ENCODE peak calls at places on chromosomes 4 and X, in five cellular contexts. H is GM20000, J is AG08396, W is substantia nigra, E is tibial nerve. O is an unnamed sample.

GRCh38 chrX:106902684-106903083 is 457 bp downstream of the RIPPLY1 start:
- DNase-seq in H (no peak), J (no peak), W (no peak), E (no peak), O (no peak)

GRCh38 chrX:139828830-139829229 is 104.0 kb downstream of the ATP11C start:
- DNase-seq in H (no peak), J (no peak), W (no peak), E (no peak), O (no peak)

GRCh38 chr4:52693492-52693891 is 34.4 kb upstream of the USP46 start:
- DNase-seq in H (no peak), J (no peak), W (no peak), E (no peak), O (no peak)

GRCh38 chrX:107659768-107660167 is 31.5 kb downstream of the PRPS1 start:
- DNase-seq in H (no peak), J (peak), W (no peak), E (no peak), O (peak)

GRCh38 chrX:153763989-153764755 is at the start of gene PLXNB3:
- DNase-seq in H (peak), J (peak), W (peak), E (peak), O (peak)

GRCh38 chr4:185467101-185467500 is 4.4 kb downstream of the CCDC110 start:
- DNase-seq in H (no peak), J (no peak), W (no peak), E (no peak), O (no peak)

GRCh38 chrX:144601010-144601409 is 646.3 kb upstream of the SPANXN1 start:
- DNase-seq in H (no peak), J (no peak), W (no peak), E (no peak), O (no peak)

GRCh38 chr4:163107754-163108153 is 58.9 kb downstream of the NAF1 start:
- DNase-seq in H (peak), J (peak), W (no peak), E (no peak), O (peak)

GRCh38 chrX:12223650-12224049 is 85.4 kb downstream of the FRMPD4 start:
- DNase-seq in H (no peak), J (no peak), W (no peak), E (no peak), O (no peak)

GRCh38 chrX:70755850-70756249 is 152.7 kb downstream of the TEX11 start:
- DNase-seq in H (no peak), J (no peak), W (no peak), E (no peak), O (no peak)

GRCh38 chr4:43456383-43456782 is 563.9 kb downstream of the GRXCR1 start:
- DNase-seq in H (no peak), J (peak), W (no peak), E (no peak), O (peak)

GRCh38 chrX:3651272-3651671 is 62.2 kb downstream of the PRKX start:
- DNase-seq in H (no peak), J (peak), W (no peak), E (no peak), O (peak)

GRCh38 chrX:68944211-68944610 is 115.4 kb downstream of the EFNB1 start:
- DNase-seq in H (no peak), J (peak), W (no peak), E (no peak), O (no peak)

GRCh38 chr4:86496094-86497060 is 97.7 kb upstream of the PTPN13 start:
- DNase-seq in H (peak), J (peak), W (no peak), E (no peak), O (peak)

GRCh38 chrX:2863646-2864045 is 34.9 kb downstream of the GYG2 start:
- DNase-seq in H (no peak), J (peak), W (no peak), E (no peak), O (peak)

GRCh38 chr4:76585897-76586360 is 150.9 kb downstream of the SHROOM3 start:
- DNase-seq in H (peak), J (no peak), W (no peak), E (no peak), O (peak)

GRCh38 chrX:54639018-54639345 is 109.0 kb downstream of the GNL3L start:
- DNase-seq in H (no peak), J (no peak), W (no peak), E (no peak), O (no peak)

GRCh38 chr4:38334791-38335190 is 329.2 kb upstream of the KLF3 start:
- DNase-seq in H (no peak), J (no peak), W (no peak), E (no peak), O (no peak)

GRCh38 chrX:96929036-96929435 is 45.3 kb downstream of the RPA4 start:
- DNase-seq in H (no peak), J (no peak), W (no peak), E (no peak), O (no peak)

GRCh38 chrX:20265221-20265725 is 1.4 kb downstream of the RPS6KA3 start:
- DNase-seq in H (peak), J (peak), W (no peak), E (peak), O (peak)

GRCh38 chrX:149453030-149453429 is 52.1 kb downstream of the IDS start:
- DNase-seq in H (no peak), J (peak), W (no peak), E (no peak), O (peak)

GRCh38 chrX:34884693-34885277 is 57.8 kb upstream of the FAM47B start:
- DNase-seq in H (no peak), J (peak), W (no peak), E (no peak), O (peak)

GRCh38 chr4:6910340-6910959 is 824 bp downstream of the TBC1D14 start:
- DNase-seq in H (no peak), J (peak), W (no peak), E (no peak), O (peak)

GRCh38 chr4:176142253-176142652 is 53.1 kb downstream of the SPATA4 start:
- DNase-seq in H (no peak), J (no peak), W (no peak), E (no peak), O (no peak)

GRCh38 chr4:22474636-22475310 is 41.1 kb downstream of the ADGRA3 start:
- DNase-seq in H (no peak), J (no peak), W (no peak), E (no peak), O (peak)

GRCh38 chr4:35463251-35463952 is 780.9 kb downstream of the ARAP2 start:
- DNase-seq in H (no peak), J (no peak), W (no peak), E (no peak), O (no peak)

GRCh38 chr4:16674133-16674532 is 224.3 kb downstream of the LDB2 start:
- DNase-seq in H (no peak), J (no peak), W (no peak), E (no peak), O (no peak)

GRCh38 chrX:150409964-150410363 is 46.8 kb downstream of the MAMLD1 start:
- DNase-seq in H (no peak), J (no peak), W (no peak), E (no peak), O (no peak)

GRCh38 chr4:1153567-1154090 is 18.8 kb downstream of the SPON2 start:
- DNase-seq in H (no peak), J (no peak), W (no peak), E (no peak), O (no peak)

GRCh38 chrX:69556094-69557011 is 52.2 kb downstream of the NALF2 start:
- DNase-seq in H (no peak), J (no peak), W (no peak), E (no peak), O (peak)

GRCh38 chr4:75659512-75660031 is 13.6 kb downstream of the G3BP2 start:
- DNase-seq in H (no peak), J (no peak), W (no peak), E (no peak), O (no peak)

O was measured in astrocyte of the hippocampus.